ENCODE peak calls at places on chromosomes 3 and 15, in eight cellular contexts. L is HL-60; N is PC-3; X is A549; H is adrenal gland; V is psoas muscle; C is uterus; G is CD4-positive, alpha-beta T cell. Q is an unnamed sample.

GRCh38 chr3:113546414-113546893 is 14.1 kb downstream of the SIDT1 start:
- DNase-seq in L (no peak), N (no peak), X (no peak), H (no peak), V (no peak), C (no peak), G (no peak), Q (no peak)

GRCh38 chr15:78419331-78419730 is 18.7 kb upstream of the IREB2 start:
- DNase-seq in L (no peak), N (no peak), X (no peak), H (no peak), V (no peak), C (no peak), G (no peak), Q (no peak)

GRCh38 chr3:105521803-105522202 is 155.1 kb downstream of the ALCAM start:
- DNase-seq in L (no peak), N (no peak), X (no peak), H (no peak), V (no peak), C (no peak), G (no peak), Q (no peak)

GRCh38 chr3:126496894-126497850 is 20.4 kb downstream of the UROC1 start:
- DNase-seq in L (no peak), N (peak), X (no peak), H (no peak), V (no peak), C (no peak), G (no peak), Q (no peak)

GRCh38 chr15:66936115-66936863 is 129.1 kb upstream of the SMAD3 start:
- DNase-seq in L (no peak), N (no peak), X (no peak), H (peak), V (peak), C (peak), G (no peak), Q (no peak)

GRCh38 chr15:71151061-71151460 is 35.8 kb downstream of the THSD4 start:
- DNase-seq in L (no peak), N (no peak), X (no peak), H (no peak), V (no peak), C (no peak), G (no peak), Q (no peak)

GRCh38 chr15:60757831-60758570 is 279.1 kb upstream of the ICE2 start:
- DNase-seq in L (no peak), N (no peak), X (no peak), H (peak), V (no peak), C (no peak), G (no peak), Q (no peak)

GRCh38 chr15:63583027-63583426 is 14.2 kb upstream of the FBXL22 start:
- DNase-seq in L (no peak), N (peak), X (peak), H (no peak), V (no peak), C (no peak), G (no peak), Q (peak)

GRCh38 chr15:76987276-76987675 is 7.7 kb upstream of the PSTPIP1 start:
- DNase-seq in L (no peak), N (no peak), X (no peak), H (no peak), V (no peak), C (no peak), G (no peak), Q (no peak)

GRCh38 chr3:123414958-123415792 is 33.7 kb downstream of the ADCY5 start:
- DNase-seq in L (no peak), N (no peak), X (no peak), H (no peak), V (no peak), C (no peak), G (no peak), Q (no peak)

GRCh38 chr3:150168694-150169093 is 198.0 kb upstream of the PFN2 start:
- DNase-seq in L (no peak), N (no peak), X (no peak), H (peak), V (peak), C (peak), G (no peak), Q (no peak)

DNA sequence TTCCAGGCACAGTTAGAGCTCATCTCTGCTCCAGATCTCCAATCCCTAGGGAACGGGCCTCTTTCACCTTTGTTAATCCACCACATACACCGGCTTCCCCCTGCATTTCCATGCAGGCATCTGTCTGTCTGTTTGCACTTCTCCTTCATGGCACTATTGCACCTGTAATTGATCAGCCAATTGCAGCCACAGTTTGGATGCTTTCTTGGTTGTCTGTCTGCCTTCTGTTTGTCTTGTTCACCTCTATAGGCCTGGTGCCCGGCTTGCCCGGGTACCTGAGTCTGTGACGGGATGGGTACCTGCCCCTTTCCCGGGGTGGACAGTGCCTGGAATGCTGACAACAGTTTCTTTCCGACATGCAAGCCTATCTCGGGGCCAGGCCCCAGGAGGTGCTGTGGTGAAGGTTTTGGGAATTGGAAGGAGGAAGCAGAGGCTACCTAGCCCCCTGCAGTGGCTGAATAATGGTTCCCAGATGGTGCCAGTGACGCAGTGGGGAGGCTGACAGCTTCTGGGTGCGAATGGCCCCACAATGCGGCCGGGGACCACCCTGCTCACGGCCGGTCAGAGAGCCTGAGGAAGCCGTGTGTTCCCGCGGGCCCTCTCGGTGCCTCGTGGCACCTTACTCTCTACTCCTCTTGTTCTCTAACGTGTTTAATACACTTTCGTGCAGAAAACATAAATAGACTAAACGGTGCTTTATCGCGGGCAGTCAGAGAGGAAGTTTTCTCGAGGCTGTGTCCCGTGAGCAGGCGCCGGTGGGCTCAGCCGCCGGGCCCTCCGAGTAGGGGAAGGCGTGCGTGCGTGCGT is 31.3 kb upstream of the RAB6B start:
- DNase-seq in L (no peak), N (no peak), X (no peak), H (no peak), V (no peak), C (no peak), G (no peak), Q (no peak)
- TF ChIP-seq CTCF in L (no peak), N (no peak), X (no peak), H (no peak), V (no peak), C (no peak), G (no peak), Q (no peak)

GRCh38 chr3:61919371-61919770 is 358.0 kb downstream of the PTPRG start:
- DNase-seq in L (no peak), N (no peak), X (no peak), H (no peak), V (no peak), C (no peak), G (no peak), Q (no peak)
- TF ChIP-seq CTCF in L (no peak), N (no peak), X (no peak), H (no peak), V (no peak), C (no peak), G (no peak), Q (no peak)

GRCh38 chr3:184135149-184135910 is at the start of gene EIF2B5:
- DNase-seq in L (peak), N (peak), X (peak), H (peak), V (peak), C (peak), G (peak), Q (peak)
- TF ChIP-seq CTCF in L (no peak), N (peak), X (no peak), H (peak), V (peak), C (peak), G (peak), Q (peak)

GRCh38 chr3:170485696-170486095 is 67.0 kb downstream of the CLDN11 start:
- DNase-seq in L (no peak), N (no peak), X (no peak), H (no peak), V (no peak), C (no peak), G (no peak), Q (no peak)

GRCh38 chr3:170485294-170485693 is 66.6 kb downstream of the CLDN11 start:
- DNase-seq in L (no peak), N (no peak), X (no peak), H (no peak), V (no peak), C (no peak), G (no peak), Q (no peak)

GRCh38 chr3:170484869-170485268 is 66.2 kb downstream of the CLDN11 start:
- DNase-seq in L (no peak), N (no peak), X (no peak), H (no peak), V (no peak), C (no peak), G (no peak), Q (no peak)

GRCh38 chr3:170482199-170482598 is 63.5 kb downstream of the CLDN11 start:
- DNase-seq in L (no peak), N (no peak), X (no peak), H (no peak), V (no peak), C (no peak), G (no peak), Q (no peak)

GRCh38 chr3:170483485-170484262 is 65.0 kb downstream of the CLDN11 start:
- DNase-seq in L (peak), N (no peak), X (no peak), H (no peak), V (no peak), C (no peak), G (no peak), Q (no peak)
- TF ChIP-seq CTCF in L (no peak), N (peak), X (no peak), H (no peak), V (no peak), C (no peak), G (no peak), Q (no peak)

GRCh38 chr3:52844290-52844985 is 9.6 kb upstream of the MUSTN1 start:
- DNase-seq in L (peak), N (no peak), X (no peak), H (no peak), V (peak), C (no peak), G (no peak), Q (no peak)

GRCh38 chr3:52847241-52847640 is 12.4 kb upstream of the MUSTN1 start:
- DNase-seq in L (no peak), N (no peak), X (no peak), H (no peak), V (peak), C (no peak), G (no peak), Q (no peak)

GRCh38 chr3:52846427-52846983 is 11.7 kb upstream of the MUSTN1 start:
- DNase-seq in L (no peak), N (no peak), X (no peak), H (no peak), V (peak), C (no peak), G (no peak), Q (no peak)

GRCh38 chr3:52845157-52845556 is 10.3 kb upstream of the MUSTN1 start:
- DNase-seq in L (peak), N (no peak), X (no peak), H (peak), V (peak), C (peak), G (no peak), Q (no peak)

GRCh38 chr3:52845691-52846426 is 11.0 kb upstream of the MUSTN1 start:
- DNase-seq in L (no peak), N (no peak), X (no peak), H (no peak), V (peak), C (no peak), G (no peak), Q (no peak)
- TF ChIP-seq CTCF in L (no peak), N (peak), X (no peak), H (no peak), V (peak), C (no peak), G (peak), Q (peak)

DNA sequence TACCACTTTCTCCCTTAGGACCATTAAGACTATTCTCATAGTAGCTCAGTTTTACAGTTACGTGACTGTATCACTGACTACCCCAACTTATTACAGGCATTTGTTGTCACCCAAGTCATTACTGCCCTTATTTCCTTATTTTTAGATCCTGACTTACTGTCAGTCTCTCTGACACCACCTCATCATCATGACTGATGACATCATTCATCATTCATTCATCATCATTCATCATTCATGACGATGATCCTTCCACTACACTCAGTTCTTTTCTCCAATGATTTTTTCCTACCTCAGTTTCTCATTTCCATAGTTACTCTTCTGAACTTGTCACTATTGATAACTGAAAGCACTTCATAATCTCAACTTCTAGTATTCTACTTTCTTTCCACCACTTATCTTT is 83.8 kb downstream of the ADAM10 start:
- DNase-seq in L (no peak), N (no peak), X (no peak), H (no peak), V (no peak), C (no peak), G (no peak), Q (no peak)
- TF ChIP-seq CTCF in L (no peak), N (no peak), X (no peak), H (no peak), V (no peak), C (no peak), G (no peak), Q (no peak)

DNA sequence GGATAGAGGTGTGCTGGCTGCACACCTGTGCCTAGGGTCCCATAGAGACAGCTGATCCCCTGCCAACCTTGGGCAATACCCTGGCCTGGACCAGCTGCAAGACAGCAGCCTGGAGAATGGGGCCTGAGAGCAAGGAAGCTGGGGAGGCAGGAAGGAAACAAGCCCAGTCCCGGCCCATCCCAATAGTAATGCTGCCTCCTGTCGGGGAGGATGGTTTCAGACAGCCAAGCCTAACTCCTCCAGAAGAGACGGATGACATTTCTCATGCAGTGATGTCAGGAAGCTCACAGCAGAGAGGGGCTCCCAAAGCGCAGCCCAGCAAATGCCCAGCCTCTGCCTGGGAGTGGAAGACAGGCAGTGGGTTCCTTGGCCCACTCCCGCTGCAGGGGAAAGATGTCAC is 408.8 kb downstream of the OCA2 start:
- DNase-seq in L (no peak), N (no peak), X (no peak), H (no peak), V (no peak), C (no peak), G (no peak), Q (no peak)
- TF ChIP-seq CTCF in L (no peak), N (no peak), X (no peak), H (no peak), V (no peak), C (no peak), G (no peak), Q (no peak)

GRCh38 chr3:1533763-1534162 is 440.9 kb downstream of the CNTN6 start:
- DNase-seq in L (no peak), N (no peak), X (no peak), H (no peak), V (no peak), C (no peak), G (no peak), Q (no peak)

GRCh38 chr3:1535361-1535760 is 442.5 kb downstream of the CNTN6 start:
- DNase-seq in L (no peak), N (no peak), X (no peak), H (no peak), V (no peak), C (no peak), G (no peak), Q (no peak)

GRCh38 chr3:1532935-1533606 is 440.2 kb downstream of the CNTN6 start:
- DNase-seq in L (no peak), N (no peak), X (no peak), H (no peak), V (no peak), C (no peak), G (no peak), Q (no peak)

GRCh38 chr3:1531981-1532380 is 439.2 kb downstream of the CNTN6 start:
- DNase-seq in L (no peak), N (no peak), X (no peak), H (no peak), V (no peak), C (no peak), G (no peak), Q (no peak)

GRCh38 chr3:1534252-1534651 is 441.4 kb downstream of the CNTN6 start:
- DNase-seq in L (no peak), N (no peak), X (no peak), H (no peak), V (no peak), C (no peak), G (no peak), Q (no peak)
- TF ChIP-seq CTCF in L (no peak), N (no peak), X (no peak), H (no peak), V (no peak), C (no peak), G (no peak), Q (no peak)

DNA sequence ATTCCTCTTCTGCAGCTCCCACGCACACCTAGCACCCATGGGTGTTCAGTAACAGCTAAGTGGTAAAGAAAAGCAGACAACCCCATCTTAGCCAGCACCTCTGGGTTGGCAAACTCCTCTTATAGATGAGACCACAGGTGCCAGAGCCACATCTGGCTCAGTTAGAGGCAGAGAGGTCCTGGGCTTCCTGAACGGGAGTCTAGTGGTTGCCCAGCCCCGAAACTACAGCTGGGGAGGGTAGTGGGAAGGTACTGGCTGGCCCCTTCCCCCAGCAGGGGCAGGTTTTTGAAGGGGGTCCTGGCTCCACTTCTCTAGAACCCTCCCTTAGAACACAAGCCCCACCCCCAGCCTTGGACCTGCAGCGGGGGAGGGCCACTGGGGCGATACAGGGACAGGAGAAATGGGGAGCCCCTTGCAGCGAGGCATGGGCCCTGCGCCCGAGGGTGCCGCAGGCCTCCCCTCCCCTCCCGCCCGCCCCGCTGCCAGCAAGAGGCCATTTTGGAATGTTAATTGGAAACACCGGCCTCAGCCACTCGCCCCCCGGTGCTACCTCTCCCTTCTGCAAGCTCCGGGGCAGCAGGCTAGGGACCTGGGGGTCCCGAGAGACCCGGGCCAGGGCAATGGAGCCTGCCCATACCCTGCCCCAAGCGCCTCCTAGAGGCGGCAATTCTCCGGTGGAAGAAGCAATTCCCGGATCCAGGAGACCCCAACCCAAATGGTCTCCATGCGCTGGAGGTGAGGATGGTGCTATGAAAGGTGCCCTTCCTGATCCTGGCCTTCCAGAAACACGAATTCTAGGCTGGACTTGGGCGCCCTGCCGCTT is 1.5 kb downstream of the DUSP7 start:
- DNase-seq in L (peak), N (no peak), X (no peak), H (no peak), V (no peak), C (peak), G (peak), Q (no peak)
- TF ChIP-seq CTCF in L (no peak), N (peak), X (peak), H (no peak), V (no peak), C (peak), G (peak), Q (peak)

DNA sequence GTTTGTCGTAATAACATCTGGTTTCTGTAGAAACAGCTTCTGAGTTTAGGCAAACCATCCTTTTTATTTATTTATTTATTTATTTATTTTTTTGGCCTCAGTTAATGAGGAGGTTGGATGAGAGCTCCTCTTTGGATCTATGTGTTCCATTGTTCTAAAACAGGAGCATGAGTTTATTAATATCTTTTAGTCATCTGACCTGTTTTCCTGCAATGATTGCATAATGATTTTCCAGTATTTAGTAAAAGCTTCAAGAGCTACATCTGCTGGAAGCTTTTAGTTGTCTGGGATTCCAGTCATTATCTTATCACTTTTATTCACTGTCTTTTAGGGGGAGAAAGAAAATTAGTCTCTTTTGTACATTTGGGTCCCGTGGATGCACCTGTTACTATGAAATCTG is 1270.1 kb downstream of the ROBO1 start:
- DNase-seq in L (no peak), N (peak), X (no peak), H (no peak), V (no peak), C (no peak), G (no peak), Q (no peak)
- TF ChIP-seq CTCF in L (no peak), N (no peak), X (no peak), H (no peak), V (no peak), C (no peak), G (no peak), Q (no peak)

Q was measured in RWPE1.